ENCODE peak calls at places on chromosomes 16 and 17, in seven cellular contexts. I, K, V, X, H, E and U are unnamed samples.

GRCh38 chr17:4445731-4446130 is 12.0 kb downstream of the SPNS3 start:
- DNase-seq in H (no peak), V (no peak), K (no peak), I (no peak), X (no peak), E (no peak), U (no peak)

GRCh38 chr16:60991886-60992285 is 1044.4 kb downstream of the CDH8 start:
- DNase-seq in E (no peak), K (no peak), X (no peak), H (no peak), I (no peak), V (no peak), U (no peak)

GRCh38 chr16:89365044-89365467 is 125.3 kb downstream of the ANKRD11 start:
- DNase-seq in X (no peak), H (no peak), E (no peak), V (no peak), I (peak), K (no peak), U (no peak)

GRCh38 chr16:50688867-50689266 is 4.5 kb upstream of the NOD2 start:
- DNase-seq in I (no peak), H (no peak), E (no peak), K (no peak), X (no peak), V (no peak), U (no peak)

GRCh38 chr16:58040945-58041627 is 15.5 kb downstream of the MMP15 start:
- DNase-seq in H (no peak), I (no peak), X (no peak), K (no peak), V (no peak), E (no peak), U (no peak)

GRCh38 chr16:71467810-71468209 is 5.8 kb upstream of the ZNF23 start:
- DNase-seq in V (no peak), H (no peak), K (peak), E (no peak), I (peak), X (peak), U (peak)

GRCh38 chr16:5032748-5033167 is 977 bp downstream of the NAGPA start:
- DNase-seq in X (peak), I (no peak), V (no peak), E (no peak), K (no peak), H (no peak), U (peak)

GRCh38 chr16:83769397-83770008 is 38.3 kb upstream of the HSBP1 start:
- DNase-seq in E (no peak), V (no peak), K (no peak), X (no peak), H (no peak), I (peak), U (no peak)

GRCh38 chr17:75693500-75694481 is 26.7 kb downstream of the SAP30BP start:
- DNase-seq in X (no peak), H (peak), V (peak), I (no peak), K (no peak), E (no peak), U (no peak)

GRCh38 chr16:24988137-24988535 is 27.0 kb downstream of the ARHGAP17 start:
- DNase-seq in X (no peak), K (no peak), I (no peak), H (no peak), V (no peak), E (no peak), U (no peak)

GRCh38 chr17:28385037-28385797 is 13.7 kb downstream of the SARM1 start:
- DNase-seq in X (peak), V (no peak), I (no peak), H (no peak), E (no peak), K (no peak), U (no peak)

GRCh38 chr16:19375561-19376158 is 42.0 kb upstream of the TMC5 start:
- DNase-seq in H (no peak), I (peak), K (peak), E (no peak), X (peak), V (peak), U (peak)

GRCh38 chr17:5541610-5542202 is 42.6 kb downstream of the NLRP1 start:
- DNase-seq in K (no peak), E (no peak), H (no peak), I (no peak), X (no peak), V (no peak), U (no peak)

GRCh38 chr16:58511933-58512815 is 3.1 kb upstream of the SETD6 start:
- DNase-seq in E (peak), V (peak), X (peak), I (peak), H (peak), K (peak), U (peak)

GRCh38 chr16:84115919-84116719 is 623 bp downstream of the MBTPS1 start:
- DNase-seq in H (no peak), X (peak), E (no peak), I (no peak), V (peak), K (no peak), U (no peak)

GRCh38 chr16:50152807-50153647 is at the start of gene TENT4B:
- DNase-seq in H (peak), I (peak), V (peak), X (peak), E (peak), K (peak), U (peak)

GRCh38 chr17:37742114-37742761 is 2.6 kb downstream of the HNF1B start:
- DNase-seq in V (no peak), I (no peak), E (no peak), K (no peak), H (no peak), X (no peak), U (no peak)